ENCODE peak calls at places on chromosomes 16 and 17, in eight cellular contexts. One of them, this sample, is unnamed.
A peak's percentile ranks its signal among the peaks of the same experiment; 100 is the strongest.

GRCh38 chr17:43079578-43080302 is 45.4 kb downstream of the BRCA1 start:
- DNase-seq in left ventricle myocardium inferior: no peak
- DNase-seq in A549: no peak
- DNase-seq in lower lobe of right lung: no peak
- DNase-seq in adrenal gland: no peak
- DNase-seq in CD8-positive, alpha-beta T cell: no peak
- DNase-seq in activated CD8-positive, alpha-beta T cell treated with anti-CD3 and anti-CD28 coated beads for 36 hours: no peak
- DNase-seq in dorsolateral prefrontal cortex: no peak
- DNase-seq in this sample: no peak

GRCh38 chr17:64502809-64503208 is 3.3 kb downstream of the DDX5 start:
- DNase-seq in left ventricle myocardium inferior: no peak
- DNase-seq in A549: no peak
- DNase-seq in lower lobe of right lung: no peak
- DNase-seq in adrenal gland: no peak
- DNase-seq in CD8-positive, alpha-beta T cell: no peak
- DNase-seq in activated CD8-positive, alpha-beta T cell treated with anti-CD3 and anti-CD28 coated beads for 36 hours: no peak
- DNase-seq in dorsolateral prefrontal cortex: no peak
- DNase-seq in this sample: no peak

GRCh38 chr17:43860927-43861622 is 14.1 kb downstream of the CD300LG start:
- DNase-seq in left ventricle myocardium inferior: peak; percentile 73
- DNase-seq in A549: no peak
- DNase-seq in lower lobe of right lung: no peak
- DNase-seq in adrenal gland: no peak
- DNase-seq in CD8-positive, alpha-beta T cell: no peak
- DNase-seq in activated CD8-positive, alpha-beta T cell treated with anti-CD3 and anti-CD28 coated beads for 36 hours: no peak
- DNase-seq in dorsolateral prefrontal cortex: no peak
- DNase-seq in this sample: no peak

GRCh38 chr16:10629592-10629963 is 49.2 kb upstream of the EMP2 start:
- DNase-seq in left ventricle myocardium inferior: no peak
- DNase-seq in A549: no peak
- DNase-seq in lower lobe of right lung: no peak
- DNase-seq in adrenal gland: no peak
- DNase-seq in CD8-positive, alpha-beta T cell: no peak
- DNase-seq in activated CD8-positive, alpha-beta T cell treated with anti-CD3 and anti-CD28 coated beads for 36 hours: no peak
- DNase-seq in dorsolateral prefrontal cortex: no peak
- DNase-seq in this sample: no peak

GRCh38 chr17:49213399-49213798 is 2.9 kb downstream of the ABI3 start:
- DNase-seq in left ventricle myocardium inferior: no peak
- DNase-seq in A549: no peak
- DNase-seq in lower lobe of right lung: no peak
- DNase-seq in adrenal gland: no peak
- DNase-seq in CD8-positive, alpha-beta T cell: no peak
- DNase-seq in activated CD8-positive, alpha-beta T cell treated with anti-CD3 and anti-CD28 coated beads for 36 hours: no peak
- DNase-seq in dorsolateral prefrontal cortex: no peak
- DNase-seq in this sample: no peak

GRCh38 chr16:23367988-23368387 is 65.9 kb downstream of the SCNN1B start:
- DNase-seq in left ventricle myocardium inferior: no peak
- DNase-seq in A549: no peak
- DNase-seq in lower lobe of right lung: no peak
- DNase-seq in adrenal gland: no peak
- DNase-seq in CD8-positive, alpha-beta T cell: no peak
- DNase-seq in activated CD8-positive, alpha-beta T cell treated with anti-CD3 and anti-CD28 coated beads for 36 hours: no peak
- DNase-seq in dorsolateral prefrontal cortex: no peak
- DNase-seq in this sample: no peak

GRCh38 chr17:76273923-76274558 is 8.9 kb downstream of the UBALD2 start:
- DNase-seq in left ventricle myocardium inferior: no peak
- DNase-seq in A549: no peak
- DNase-seq in lower lobe of right lung: no peak
- DNase-seq in adrenal gland: no peak
- DNase-seq in CD8-positive, alpha-beta T cell: no peak
- DNase-seq in activated CD8-positive, alpha-beta T cell treated with anti-CD3 and anti-CD28 coated beads for 36 hours: peak; percentile 17
- DNase-seq in dorsolateral prefrontal cortex: no peak
- DNase-seq in this sample: no peak

GRCh38 chr17:11943759-11944347 is 53.4 kb downstream of the ZNF18 start:
- DNase-seq in left ventricle myocardium inferior: no peak
- DNase-seq in A549: no peak
- DNase-seq in lower lobe of right lung: no peak
- DNase-seq in adrenal gland: no peak
- DNase-seq in CD8-positive, alpha-beta T cell: no peak
- DNase-seq in activated CD8-positive, alpha-beta T cell treated with anti-CD3 and anti-CD28 coated beads for 36 hours: no peak
- DNase-seq in dorsolateral prefrontal cortex: no peak
- DNase-seq in this sample: no peak

GRCh38 chr17:36498155-36498554 is 11.7 kb downstream of the ZNHIT3 start:
- DNase-seq in left ventricle myocardium inferior: no peak
- DNase-seq in A549: no peak
- DNase-seq in lower lobe of right lung: no peak
- DNase-seq in adrenal gland: no peak
- DNase-seq in CD8-positive, alpha-beta T cell: no peak
- DNase-seq in activated CD8-positive, alpha-beta T cell treated with anti-CD3 and anti-CD28 coated beads for 36 hours: no peak
- DNase-seq in dorsolateral prefrontal cortex: no peak
- DNase-seq in this sample: no peak

GRCh38 chr17:67671492-67671891 is 46.2 kb upstream of the NOL11 start:
- DNase-seq in left ventricle myocardium inferior: no peak
- DNase-seq in A549: no peak
- DNase-seq in lower lobe of right lung: no peak
- DNase-seq in adrenal gland: no peak
- DNase-seq in CD8-positive, alpha-beta T cell: no peak
- DNase-seq in activated CD8-positive, alpha-beta T cell treated with anti-CD3 and anti-CD28 coated beads for 36 hours: no peak
- DNase-seq in dorsolateral prefrontal cortex: no peak
- DNase-seq in this sample: no peak

GRCh38 chr17:76166168-76166567 is 25.1 kb upstream of the FOXJ1 start:
- DNase-seq in left ventricle myocardium inferior: no peak
- DNase-seq in A549: no peak
- DNase-seq in lower lobe of right lung: no peak
- DNase-seq in adrenal gland: no peak
- DNase-seq in CD8-positive, alpha-beta T cell: no peak
- DNase-seq in activated CD8-positive, alpha-beta T cell treated with anti-CD3 and anti-CD28 coated beads for 36 hours: no peak
- DNase-seq in dorsolateral prefrontal cortex: peak; percentile 78
- DNase-seq in this sample: no peak

GRCh38 chr16:12971216-12971615 is 69.8 kb downstream of the SHISA9 start:
- DNase-seq in left ventricle myocardium inferior: no peak
- DNase-seq in A549: peak; percentile 61
- DNase-seq in lower lobe of right lung: no peak
- DNase-seq in adrenal gland: no peak
- DNase-seq in CD8-positive, alpha-beta T cell: no peak
- DNase-seq in activated CD8-positive, alpha-beta T cell treated with anti-CD3 and anti-CD28 coated beads for 36 hours: no peak
- DNase-seq in dorsolateral prefrontal cortex: peak; percentile 68
- DNase-seq in this sample: peak; percentile 1

GRCh38 chr16:58109330-58109729 is 19.9 kb downstream of the CFAP20 start:
- DNase-seq in left ventricle myocardium inferior: no peak
- DNase-seq in A549: no peak
- DNase-seq in lower lobe of right lung: no peak
- DNase-seq in adrenal gland: no peak
- DNase-seq in CD8-positive, alpha-beta T cell: no peak
- DNase-seq in activated CD8-positive, alpha-beta T cell treated with anti-CD3 and anti-CD28 coated beads for 36 hours: no peak
- DNase-seq in dorsolateral prefrontal cortex: no peak
- DNase-seq in this sample: no peak

GRCh38 chr16:83689385-83689831 is 118.4 kb upstream of the HSBP1 start:
- DNase-seq in left ventricle myocardium inferior: no peak
- DNase-seq in A549: no peak
- DNase-seq in lower lobe of right lung: no peak
- DNase-seq in adrenal gland: no peak
- DNase-seq in CD8-positive, alpha-beta T cell: no peak
- DNase-seq in activated CD8-positive, alpha-beta T cell treated with anti-CD3 and anti-CD28 coated beads for 36 hours: peak; percentile 22
- DNase-seq in dorsolateral prefrontal cortex: no peak
- DNase-seq in this sample: peak; percentile 64

GRCh38 chr16:14196011-14196410 is 124.9 kb downstream of the MRTFB start:
- DNase-seq in left ventricle myocardium inferior: no peak
- DNase-seq in A549: no peak
- DNase-seq in lower lobe of right lung: no peak
- DNase-seq in adrenal gland: peak; percentile 58
- DNase-seq in CD8-positive, alpha-beta T cell: no peak
- DNase-seq in activated CD8-positive, alpha-beta T cell treated with anti-CD3 and anti-CD28 coated beads for 36 hours: no peak
- DNase-seq in dorsolateral prefrontal cortex: no peak
- DNase-seq in this sample: no peak

GRCh38 chr17:47857551-47858410 is 6.8 kb upstream of the SP6 start:
- DNase-seq in left ventricle myocardium inferior: no peak
- DNase-seq in A549: no peak
- DNase-seq in lower lobe of right lung: no peak
- DNase-seq in adrenal gland: no peak
- DNase-seq in CD8-positive, alpha-beta T cell: no peak
- DNase-seq in activated CD8-positive, alpha-beta T cell treated with anti-CD3 and anti-CD28 coated beads for 36 hours: no peak
- DNase-seq in dorsolateral prefrontal cortex: no peak
- DNase-seq in this sample: no peak

GRCh38 chr16:3088925-3089716 is 10.0 kb downstream of the ZSCAN10 start:
- DNase-seq in left ventricle myocardium inferior: no peak
- DNase-seq in A549: no peak
- DNase-seq in lower lobe of right lung: peak; percentile 72
- DNase-seq in adrenal gland: no peak
- DNase-seq in CD8-positive, alpha-beta T cell: no peak
- DNase-seq in activated CD8-positive, alpha-beta T cell treated with anti-CD3 and anti-CD28 coated beads for 36 hours: no peak
- DNase-seq in dorsolateral prefrontal cortex: no peak
- DNase-seq in this sample: no peak

GRCh38 chr16:68382296-68382718 is 66.0 kb downstream of the SMPD3 start:
- DNase-seq in left ventricle myocardium inferior: no peak
- DNase-seq in A549: peak; percentile 27
- DNase-seq in lower lobe of right lung: peak; percentile 38
- DNase-seq in adrenal gland: no peak
- DNase-seq in CD8-positive, alpha-beta T cell: no peak
- DNase-seq in activated CD8-positive, alpha-beta T cell treated with anti-CD3 and anti-CD28 coated beads for 36 hours: peak; percentile 55
- DNase-seq in dorsolateral prefrontal cortex: no peak
- DNase-seq in this sample: no peak

GRCh38 chr16:87361916-87362619 is 21.5 kb downstream of the FBXO31 start:
- DNase-seq in left ventricle myocardium inferior: no peak
- DNase-seq in A549: no peak
- DNase-seq in lower lobe of right lung: no peak
- DNase-seq in adrenal gland: no peak
- DNase-seq in CD8-positive, alpha-beta T cell: no peak
- DNase-seq in activated CD8-positive, alpha-beta T cell treated with anti-CD3 and anti-CD28 coated beads for 36 hours: no peak
- DNase-seq in dorsolateral prefrontal cortex: no peak
- DNase-seq in this sample: no peak

GRCh38 chr16:89700100-89700648 is 1.3 kb downstream of the SPATA2L start:
- DNase-seq in left ventricle myocardium inferior: peak; percentile 98
- DNase-seq in A549: peak; percentile 99
- DNase-seq in lower lobe of right lung: peak; percentile 100
- DNase-seq in adrenal gland: peak; percentile 99
- DNase-seq in CD8-positive, alpha-beta T cell: peak; percentile 96
- DNase-seq in activated CD8-positive, alpha-beta T cell treated with anti-CD3 and anti-CD28 coated beads for 36 hours: peak; percentile 98
- DNase-seq in dorsolateral prefrontal cortex: peak; percentile 100
- DNase-seq in this sample: peak; percentile 98
- TF ChIP-seq CTCF in left ventricle myocardium inferior: peak; percentile 79
- TF ChIP-seq CTCF in A549: peak; percentile 69
- TF ChIP-seq CTCF in lower lobe of right lung: peak; percentile 85
- TF ChIP-seq CTCF in adrenal gland: peak; percentile 82
- TF ChIP-seq CTCF in CD8-positive, alpha-beta T cell: peak; percentile 89
- TF ChIP-seq CTCF in activated CD8-positive, alpha-beta T cell treated with anti-CD3 and anti-CD28 coated beads for 36 hours: peak; percentile 88
- TF ChIP-seq CTCF in dorsolateral prefrontal cortex: peak; percentile 96
- TF ChIP-seq CTCF in this sample: peak; percentile 86

GRCh38 chr16:28821874-28822519 is 802 bp upstream of the ATXN2L start:
- DNase-seq in left ventricle myocardium inferior: no peak
- DNase-seq in A549: no peak
- DNase-seq in lower lobe of right lung: no peak
- DNase-seq in adrenal gland: no peak
- DNase-seq in CD8-positive, alpha-beta T cell: no peak
- DNase-seq in activated CD8-positive, alpha-beta T cell treated with anti-CD3 and anti-CD28 coated beads for 36 hours: no peak
- DNase-seq in dorsolateral prefrontal cortex: no peak
- DNase-seq in this sample: no peak

GRCh38 chr16:28823291-28823718 is 506 bp downstream of the ATXN2L start:
- DNase-seq in left ventricle myocardium inferior: no peak
- DNase-seq in A549: no peak
- DNase-seq in lower lobe of right lung: peak; percentile 59
- DNase-seq in adrenal gland: no peak
- DNase-seq in CD8-positive, alpha-beta T cell: no peak
- DNase-seq in activated CD8-positive, alpha-beta T cell treated with anti-CD3 and anti-CD28 coated beads for 36 hours: no peak
- DNase-seq in dorsolateral prefrontal cortex: no peak
- DNase-seq in this sample: no peak

GRCh38 chr16:28822520-28823290 is at the start of gene ATXN2L:
- DNase-seq in left ventricle myocardium inferior: peak; percentile 95
- DNase-seq in A549: peak; percentile 98
- DNase-seq in lower lobe of right lung: peak; percentile 98
- DNase-seq in adrenal gland: peak; percentile 96
- DNase-seq in CD8-positive, alpha-beta T cell: peak; percentile 92
- DNase-seq in activated CD8-positive, alpha-beta T cell treated with anti-CD3 and anti-CD28 coated beads for 36 hours: peak; percentile 98
- DNase-seq in dorsolateral prefrontal cortex: peak; percentile 92
- DNase-seq in this sample: peak; percentile 92

GRCh38 chr16:28824548-28824973 is 1.8 kb downstream of the ATXN2L start:
- DNase-seq in left ventricle myocardium inferior: no peak
- DNase-seq in A549: no peak
- DNase-seq in lower lobe of right lung: no peak
- DNase-seq in adrenal gland: no peak
- DNase-seq in CD8-positive, alpha-beta T cell: no peak
- DNase-seq in activated CD8-positive, alpha-beta T cell treated with anti-CD3 and anti-CD28 coated beads for 36 hours: no peak
- DNase-seq in dorsolateral prefrontal cortex: no peak
- DNase-seq in this sample: no peak

GRCh38 chr16:28823719-28824547 is 1.1 kb downstream of the ATXN2L start:
- DNase-seq in left ventricle myocardium inferior: peak; percentile 97
- DNase-seq in A549: peak; percentile 99
- DNase-seq in lower lobe of right lung: peak; percentile 97
- DNase-seq in adrenal gland: peak; percentile 98
- DNase-seq in CD8-positive, alpha-beta T cell: peak; percentile 95
- DNase-seq in activated CD8-positive, alpha-beta T cell treated with anti-CD3 and anti-CD28 coated beads for 36 hours: peak; percentile 98
- DNase-seq in dorsolateral prefrontal cortex: peak; percentile 94
- DNase-seq in this sample: peak; percentile 95
- TF ChIP-seq CTCF in left ventricle myocardium inferior: peak; percentile 37
- TF ChIP-seq CTCF in A549: no peak
- TF ChIP-seq CTCF in lower lobe of right lung: peak; percentile 35
- TF ChIP-seq CTCF in adrenal gland: peak; percentile 26
- TF ChIP-seq CTCF in CD8-positive, alpha-beta T cell: peak; percentile 21
- TF ChIP-seq CTCF in activated CD8-positive, alpha-beta T cell treated with anti-CD3 and anti-CD28 coated beads for 36 hours: no peak
- TF ChIP-seq CTCF in dorsolateral prefrontal cortex: peak; percentile 35
- TF ChIP-seq CTCF in this sample: peak; percentile 66

GRCh38 chr17:39150104-39150634 is 1.3 kb downstream of the PLXDC1 start:
- DNase-seq in left ventricle myocardium inferior: no peak
- DNase-seq in A549: no peak
- DNase-seq in lower lobe of right lung: no peak
- DNase-seq in adrenal gland: no peak
- DNase-seq in CD8-positive, alpha-beta T cell: no peak
- DNase-seq in activated CD8-positive, alpha-beta T cell treated with anti-CD3 and anti-CD28 coated beads for 36 hours: no peak
- DNase-seq in dorsolateral prefrontal cortex: no peak
- DNase-seq in this sample: no peak
- TF ChIP-seq CTCF in left ventricle myocardium inferior: no peak
- TF ChIP-seq CTCF in A549: no peak
- TF ChIP-seq CTCF in lower lobe of right lung: no peak
- TF ChIP-seq CTCF in adrenal gland: no peak
- TF ChIP-seq CTCF in CD8-positive, alpha-beta T cell: no peak
- TF ChIP-seq CTCF in activated CD8-positive, alpha-beta T cell treated with anti-CD3 and anti-CD28 coated beads for 36 hours: no peak
- TF ChIP-seq CTCF in dorsolateral prefrontal cortex: no peak
- TF ChIP-seq CTCF in this sample: no peak

DNA sequence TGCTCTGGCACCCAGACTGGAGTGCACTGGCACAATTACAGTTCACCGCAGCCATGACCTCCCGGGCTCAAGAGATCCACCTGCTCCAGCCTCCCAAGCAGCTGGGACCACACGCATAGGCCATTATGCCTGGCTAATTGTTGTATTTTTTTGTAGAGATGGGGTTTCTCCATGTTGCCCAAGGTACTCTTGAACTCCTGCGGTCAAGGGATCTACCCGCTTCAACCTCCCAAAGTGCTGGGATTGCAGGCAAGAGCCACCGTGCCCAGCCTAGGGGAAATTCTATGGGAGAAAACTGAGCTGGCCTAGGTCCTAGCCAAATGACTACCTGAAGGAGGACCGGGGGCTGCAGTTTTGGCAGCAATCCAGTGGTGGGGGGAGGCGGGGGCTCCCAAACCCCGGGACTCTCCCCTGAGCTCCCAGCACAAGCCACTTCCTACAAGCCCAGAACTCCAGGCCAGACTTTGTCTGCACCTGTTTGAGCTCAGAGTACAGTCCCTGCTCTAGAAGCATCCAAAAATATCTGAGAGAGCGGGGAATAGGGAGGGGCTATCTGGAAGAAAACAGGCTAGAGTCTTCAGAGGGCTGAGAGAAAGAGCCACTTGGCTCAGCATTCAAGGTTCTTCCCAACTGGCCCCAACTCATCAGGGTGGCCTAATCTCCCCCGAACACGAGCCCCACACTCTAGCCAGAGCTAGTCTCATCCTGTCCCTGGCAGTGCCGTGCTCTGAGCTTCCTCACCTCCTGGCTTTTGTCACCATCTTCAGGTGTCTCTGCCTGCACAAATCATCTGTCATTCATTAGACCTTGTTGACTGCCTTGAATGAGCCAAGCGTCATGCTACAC is 9.1 kb downstream of the SRL start:
- DNase-seq in left ventricle myocardium inferior: no peak
- DNase-seq in A549: no peak
- DNase-seq in lower lobe of right lung: no peak
- DNase-seq in adrenal gland: no peak
- DNase-seq in CD8-positive, alpha-beta T cell: no peak
- DNase-seq in activated CD8-positive, alpha-beta T cell treated with anti-CD3 and anti-CD28 coated beads for 36 hours: no peak
- DNase-seq in dorsolateral prefrontal cortex: no peak
- DNase-seq in this sample: no peak
- TF ChIP-seq CTCF in left ventricle myocardium inferior: no peak
- TF ChIP-seq CTCF in A549: no peak
- TF ChIP-seq CTCF in lower lobe of right lung: no peak
- TF ChIP-seq CTCF in adrenal gland: no peak
- TF ChIP-seq CTCF in CD8-positive, alpha-beta T cell: no peak
- TF ChIP-seq CTCF in activated CD8-positive, alpha-beta T cell treated with anti-CD3 and anti-CD28 coated beads for 36 hours: no peak
- TF ChIP-seq CTCF in dorsolateral prefrontal cortex: no peak
- TF ChIP-seq CTCF in this sample: no peak